ENCODE peak calls at places on chromosomes 12 and 14, in six cellular contexts. G is suprapubic skin, W is coronary artery, R is RWPE1, T is lung, P is nephron progenitor cell. A is an unnamed sample.

GRCh38 chr14:73755434-73756014 is 41.3 kb upstream of the PNMA1 start:
- DNase-seq in T (no peak), W (no peak), P (no peak), R (no peak), G (no peak), A (peak; percentile 55)

GRCh38 chr14:68782091-68782981 is 10.5 kb downstream of the ZFP36L1 start:
- DNase-seq in T (no peak), R (no peak), W (peak; percentile 72), P (no peak), G (peak; percentile 60), A (no peak)

GRCh38 chr14:87944987-87945604 is 47.9 kb downstream of the GALC start:
- DNase-seq in W (no peak), G (no peak), R (peak; percentile 13), T (no peak), P (no peak), A (peak; percentile 57)

GRCh38 chr14:33347816-33348215 is 409.1 kb downstream of the NPAS3 start:
- DNase-seq in G (no peak), P (no peak), T (no peak), W (no peak), R (no peak), A (peak; percentile 12)

GRCh38 chr14:63603749-63604277 is 37.9 kb downstream of the WDR89 start:
- DNase-seq in W (no peak), T (no peak), G (no peak), P (no peak), R (no peak), A (no peak)

GRCh38 chr14:70094631-70095030 is 94.1 kb downstream of the SLC8A3 start:
- DNase-seq in W (no peak), T (no peak), G (no peak), P (no peak), R (no peak), A (no peak)

GRCh38 chr12:122350444-122350843 is 72.0 kb downstream of the CLIP1 start:
- DNase-seq in T (no peak), G (no peak), P (no peak), R (no peak), W (no peak), A (no peak)

GRCh38 chr12:2739832-2740641 is 54.7 kb upstream of the FKBP4 start:
- DNase-seq in T (no peak), P (peak; percentile 21), R (no peak), W (no peak), G (no peak), A (peak; percentile 45)

GRCh38 chr12:72207094-72207493 is 65.1 kb upstream of the TRHDE start:
- DNase-seq in W (no peak), P (no peak), R (no peak), G (no peak), T (no peak), A (no peak)

GRCh38 chr14:90969493-90970166 is 90.8 kb downstream of the RPS6KA5 start:
- DNase-seq in T (no peak), W (no peak), P (no peak), G (no peak), R (no peak), A (no peak)

GRCh38 chr12:112170376-112170775 is 45.0 kb downstream of the TRAFD1 start:
- DNase-seq in G (peak; percentile 70), R (peak; percentile 30), P (peak; percentile 25), W (no peak), T (no peak), A (peak; percentile 22)
- TF ChIP-seq CTCF in G (no peak), R (peak; percentile 38), P (peak; percentile 33), W (peak; percentile 17), T (no peak), A (peak; percentile 19)

DNA sequence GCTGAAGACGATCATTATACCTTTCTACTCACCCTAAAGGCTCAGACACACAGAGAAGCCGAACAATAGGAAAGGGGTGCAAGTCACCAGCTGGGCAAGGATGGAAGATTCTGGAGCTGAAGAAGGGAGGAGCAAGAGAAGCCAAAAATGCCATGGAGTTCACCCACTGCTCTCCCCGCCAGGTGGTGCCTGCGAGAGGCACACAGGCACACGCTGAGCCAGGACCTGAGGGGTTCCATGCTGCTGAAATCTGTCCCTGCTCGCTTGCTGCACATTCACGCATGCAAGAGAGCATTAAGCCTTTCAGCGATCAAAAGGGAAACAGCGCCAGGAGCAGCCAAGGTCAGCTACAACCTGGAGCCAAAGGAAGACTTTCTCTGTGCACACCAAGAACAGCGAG is 104.2 kb downstream of the ANO2 start:
- DNase-seq in W (no peak), R (no peak), T (no peak), P (no peak), G (no peak), A (no peak)
- TF ChIP-seq CTCF in W (no peak), R (no peak), T (no peak), P (no peak), G (no peak), A (no peak)

GRCh38 chr12:68871899-68872298 is 61.1 kb downstream of the CPM start:
- DNase-seq in P (no peak), R (no peak), W (no peak), T (no peak), G (no peak), A (peak; percentile 34)
- TF ChIP-seq CTCF in P (no peak), R (no peak), W (no peak), T (no peak), G (no peak), A (peak; percentile 18)

DNA sequence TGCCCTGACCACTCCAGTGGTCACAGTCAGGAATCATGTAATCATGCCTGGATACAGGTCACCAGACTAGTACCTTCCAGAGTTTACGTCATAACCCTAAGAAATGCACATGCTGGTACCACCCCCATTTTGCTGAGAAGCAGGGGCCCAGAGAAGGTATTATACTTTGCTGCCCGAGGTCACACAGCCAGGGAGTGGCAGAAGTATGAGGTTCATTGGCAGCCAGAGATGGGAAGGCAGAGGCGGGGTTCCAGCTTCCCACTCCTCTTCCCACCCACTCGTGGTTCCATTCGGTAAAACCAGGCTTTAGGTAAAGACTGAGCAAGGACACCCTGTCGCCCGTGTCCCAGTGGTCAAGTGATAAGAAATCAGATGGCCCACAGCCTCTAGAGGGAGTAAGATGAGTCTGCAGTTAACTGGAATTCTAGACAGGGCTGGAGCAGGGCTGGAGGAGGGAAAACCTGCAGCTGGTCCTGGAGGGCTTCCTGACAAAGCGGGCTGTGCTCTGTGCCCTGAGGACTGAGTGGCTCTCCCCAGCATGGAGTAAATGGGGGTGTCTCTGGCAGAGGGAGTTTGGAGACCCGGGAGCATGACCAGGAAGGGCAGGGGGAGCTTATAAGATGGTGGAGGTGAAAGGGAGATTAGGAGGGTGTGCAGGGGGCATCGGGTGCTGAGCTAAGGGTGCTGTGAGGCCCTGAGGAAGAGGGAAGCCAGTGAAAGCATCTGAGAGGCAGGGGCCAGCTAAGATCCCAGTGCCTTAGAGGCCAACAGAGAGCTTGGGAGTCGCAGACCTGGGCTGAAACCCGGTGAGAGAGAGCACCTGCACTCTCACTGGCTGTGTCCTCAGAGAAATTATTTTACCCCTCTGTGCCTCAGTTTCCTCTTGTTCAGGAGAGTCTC is 5.7 kb downstream of the FAM222A start:
- DNase-seq in P (no peak), T (no peak), W (no peak), R (no peak), G (no peak), A (peak; percentile 16)
- TF ChIP-seq CTCF in P (no peak), T (no peak), W (no peak), R (no peak), G (no peak), A (peak; percentile 7)

GRCh38 chr14:81066672-81067071 is 111.3 kb downstream of the TSHR start:
- DNase-seq in G (no peak), R (no peak), T (no peak), W (no peak), P (no peak), A (no peak)

GRCh38 chr14:81062380-81062779 is 107.0 kb downstream of the TSHR start:
- DNase-seq in P (no peak), G (no peak), W (no peak), T (no peak), R (no peak), A (no peak)

GRCh38 chr14:81067156-81067555 is 111.7 kb downstream of the TSHR start:
- DNase-seq in T (no peak), R (no peak), G (no peak), W (no peak), P (no peak), A (no peak)

GRCh38 chr14:81068384-81068783 is 113.0 kb downstream of the TSHR start:
- DNase-seq in R (no peak), T (no peak), P (no peak), W (no peak), G (no peak), A (no peak)

GRCh38 chr14:81062816-81063215 is 107.4 kb downstream of the TSHR start:
- DNase-seq in R (no peak), P (peak; percentile 3), T (no peak), W (no peak), G (no peak), A (peak; percentile 22)
- TF ChIP-seq CTCF in R (no peak), P (peak; percentile 36), T (no peak), W (no peak), G (no peak), A (no peak)

DNA sequence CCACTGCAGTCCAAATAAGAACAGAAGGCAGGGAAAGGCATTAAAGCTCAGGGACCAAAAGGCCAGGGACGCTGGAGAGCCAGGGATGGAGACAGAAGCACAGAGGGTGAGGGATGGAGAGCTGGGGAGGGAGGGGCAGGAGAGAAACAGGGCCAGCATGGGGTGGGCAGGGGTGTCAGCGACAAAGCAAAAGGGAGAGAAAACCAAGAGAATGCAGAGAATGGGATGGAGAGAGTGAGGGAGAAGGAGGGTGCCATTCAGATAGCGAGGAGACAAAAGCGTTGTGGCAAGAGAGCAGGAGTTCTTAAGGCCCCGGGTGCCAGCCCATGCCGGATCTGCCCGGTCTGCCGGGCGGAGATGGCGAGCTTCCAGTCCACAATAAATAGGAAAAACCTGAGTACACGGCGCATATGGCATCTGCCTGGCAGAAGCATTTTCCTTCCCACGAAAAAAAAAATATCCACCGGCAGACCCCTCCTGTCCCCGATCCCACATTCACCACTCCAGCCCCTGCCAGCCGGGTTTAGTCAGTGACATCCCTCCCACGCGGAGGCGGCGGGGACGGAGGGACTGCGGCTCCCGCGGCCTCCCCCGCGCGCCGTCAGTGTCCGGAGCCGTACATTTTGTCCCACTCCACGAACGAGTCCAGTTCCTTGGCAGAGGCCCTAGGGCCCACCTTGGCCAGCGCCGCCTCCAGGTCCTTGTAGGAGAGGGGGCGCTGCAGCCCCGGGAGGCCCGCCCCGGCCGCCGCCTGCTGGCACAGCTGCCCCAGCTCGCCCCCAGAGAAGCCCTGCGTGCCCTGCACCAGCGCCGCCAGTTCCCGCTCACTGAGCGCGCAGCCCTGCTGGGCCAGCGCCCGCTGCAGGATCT is 28.4 kb downstream of the FIGNL2 start:
- DNase-seq in G (no peak), R (no peak), W (no peak), P (no peak), T (no peak), A (no peak)
- TF ChIP-seq CTCF in G (no peak), R (no peak), W (no peak), P (no peak), T (no peak), A (no peak)

DNA sequence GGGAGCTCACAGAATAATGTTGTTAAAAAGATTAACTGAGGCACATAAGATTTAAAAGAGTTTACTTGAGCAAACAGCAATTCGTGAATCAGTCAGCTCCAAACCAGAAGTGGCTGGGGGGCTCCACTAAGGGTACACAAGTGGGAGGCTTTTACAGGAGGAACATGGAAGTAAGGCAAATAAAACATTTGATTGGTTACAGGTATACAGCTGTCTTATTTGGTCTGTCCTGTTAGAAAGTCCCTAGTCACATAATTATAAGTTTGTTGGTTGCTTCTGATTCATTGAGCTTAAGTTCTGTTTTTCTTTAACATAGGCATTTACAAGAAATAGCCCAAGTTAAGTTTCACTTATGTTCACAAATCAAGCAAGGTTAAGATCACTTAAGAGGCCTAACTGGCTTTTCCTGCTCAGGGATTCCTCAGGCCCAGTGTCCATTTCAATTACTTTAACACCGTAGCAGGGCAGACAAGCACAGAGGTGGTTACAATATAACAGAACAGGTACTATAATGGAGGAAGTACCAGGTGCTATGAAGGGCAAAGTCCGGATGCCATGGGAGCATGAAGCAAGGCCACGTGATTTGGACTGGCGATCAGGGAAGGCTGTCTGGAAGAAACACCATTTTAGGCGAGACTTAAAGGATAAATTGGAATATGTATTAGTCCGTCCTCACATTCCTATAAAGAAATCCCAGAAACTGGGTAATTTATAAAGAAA is 12.3 kb upstream of the MYH7 start:
- DNase-seq in W (peak; percentile 38), T (no peak), P (no peak), G (no peak), R (no peak), A (no peak)
- TF ChIP-seq CTCF in W (no peak), T (no peak), P (no peak), G (no peak), R (no peak), A (no peak)

A was measured in MCF 10A.